ENCODE peak calls at places on chromosomes 4 and X, in nine cellular contexts. One of them, this sample, is unnamed.

GRCh38 chrX:721354-721753 is 90.8 kb downstream of the SHOX start:
- DNase-seq in HepG2: no peak
- DNase-seq in suprapubic skin: no peak
- DNase-seq in A549: no peak
- DNase-seq in sigmoid colon: peak; percentile 43
- DNase-seq in GM12878: no peak
- DNase-seq in transverse colon: no peak
- DNase-seq in upper lobe of left lung: no peak
- DNase-seq in K562: no peak
- DNase-seq in this sample: no peak

GRCh38 chr4:11769425-11769824 is 340.7 kb upstream of the HS3ST1 start:
- DNase-seq in HepG2: no peak
- DNase-seq in suprapubic skin: no peak
- DNase-seq in A549: no peak
- DNase-seq in sigmoid colon: no peak
- DNase-seq in GM12878: no peak
- DNase-seq in transverse colon: no peak
- DNase-seq in upper lobe of left lung: no peak
- DNase-seq in K562: no peak
- DNase-seq in this sample: no peak

GRCh38 chr4:145153181-145153903 is 27.0 kb downstream of the OTUD4 start:
- DNase-seq in HepG2: no peak
- DNase-seq in suprapubic skin: no peak
- DNase-seq in A549: no peak
- DNase-seq in sigmoid colon: no peak
- DNase-seq in GM12878: no peak
- DNase-seq in transverse colon: no peak
- DNase-seq in upper lobe of left lung: no peak
- DNase-seq in K562: no peak
- DNase-seq in this sample: no peak

GRCh38 chrX:71492086-71493065 is 40.5 kb upstream of the OGT start:
- DNase-seq in HepG2: no peak
- DNase-seq in suprapubic skin: peak; percentile 71
- DNase-seq in A549: peak; percentile 53
- DNase-seq in sigmoid colon: peak; percentile 77
- DNase-seq in GM12878: no peak
- DNase-seq in transverse colon: peak; percentile 44
- DNase-seq in upper lobe of left lung: peak; percentile 47
- DNase-seq in K562: no peak
- DNase-seq in this sample: peak; percentile 50

GRCh38 chr4:150395872-150396271 is 186.1 kb upstream of the MAB21L2 start:
- DNase-seq in HepG2: no peak
- DNase-seq in suprapubic skin: no peak
- DNase-seq in A549: no peak
- DNase-seq in sigmoid colon: no peak
- DNase-seq in GM12878: no peak
- DNase-seq in transverse colon: no peak
- DNase-seq in upper lobe of left lung: no peak
- DNase-seq in K562: no peak
- DNase-seq in this sample: no peak

GRCh38 chrX:71367396-71367795 is 1.2 kb downstream of the TAF1 start:
- DNase-seq in HepG2: no peak
- DNase-seq in suprapubic skin: no peak
- DNase-seq in A549: no peak
- DNase-seq in sigmoid colon: no peak
- DNase-seq in GM12878: no peak
- DNase-seq in transverse colon: no peak
- DNase-seq in upper lobe of left lung: no peak
- DNase-seq in K562: peak; percentile 12
- DNase-seq in this sample: no peak

GRCh38 chrX:96407501-96407900 is 277.1 kb upstream of the DIAPH2 start:
- DNase-seq in HepG2: peak; percentile 19
- DNase-seq in suprapubic skin: no peak
- DNase-seq in A549: peak; percentile 44
- DNase-seq in sigmoid colon: no peak
- DNase-seq in GM12878: no peak
- DNase-seq in transverse colon: no peak
- DNase-seq in upper lobe of left lung: no peak
- DNase-seq in K562: no peak
- DNase-seq in this sample: no peak

GRCh38 chr4:78689224-78689623 is 86.9 kb upstream of the BMP2K start:
- DNase-seq in HepG2: no peak
- DNase-seq in suprapubic skin: no peak
- DNase-seq in A549: no peak
- DNase-seq in sigmoid colon: no peak
- DNase-seq in GM12878: no peak
- DNase-seq in transverse colon: no peak
- DNase-seq in upper lobe of left lung: no peak
- DNase-seq in K562: no peak
- DNase-seq in this sample: no peak

GRCh38 chr4:23500876-23501275 is 389.0 kb downstream of the PPARGC1A start:
- DNase-seq in HepG2: no peak
- DNase-seq in suprapubic skin: no peak
- DNase-seq in A549: no peak
- DNase-seq in sigmoid colon: no peak
- DNase-seq in GM12878: no peak
- DNase-seq in transverse colon: no peak
- DNase-seq in upper lobe of left lung: no peak
- DNase-seq in K562: no peak
- DNase-seq in this sample: no peak

DNA sequence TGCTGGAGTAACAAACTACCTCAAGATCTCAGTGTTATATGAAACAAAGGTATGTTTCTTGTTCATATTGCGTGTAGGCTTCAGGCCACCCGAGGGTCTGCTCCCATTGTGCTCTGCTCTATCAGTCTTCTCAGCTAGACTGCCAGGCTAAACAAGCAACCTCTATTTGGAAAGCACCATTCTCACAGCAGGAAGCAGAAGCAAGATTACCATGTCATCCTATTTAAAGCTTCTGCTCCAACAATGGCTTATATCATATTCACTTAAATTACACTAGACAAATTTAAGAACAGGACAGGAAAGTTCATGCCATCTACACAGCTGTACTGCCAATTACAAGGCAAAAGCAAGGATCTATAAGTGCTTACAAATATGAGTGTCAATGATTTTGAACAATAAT is 385.8 kb downstream of the PPARGC1A start:
- DNase-seq in HepG2: no peak
- DNase-seq in suprapubic skin: no peak
- DNase-seq in A549: no peak
- DNase-seq in sigmoid colon: no peak
- DNase-seq in GM12878: no peak
- DNase-seq in transverse colon: no peak
- DNase-seq in upper lobe of left lung: no peak
- DNase-seq in K562: no peak
- DNase-seq in this sample: no peak
- TF ChIP-seq EP300 in HepG2: no peak
- TF ChIP-seq EP300 in suprapubic skin: no peak
- TF ChIP-seq EP300 in A549: no peak
- TF ChIP-seq EP300 in sigmoid colon: no peak
- TF ChIP-seq EP300 in GM12878: no peak
- TF ChIP-seq EP300 in transverse colon: no peak
- TF ChIP-seq EP300 in upper lobe of left lung: no peak
- TF ChIP-seq EP300 in K562: no peak
- TF ChIP-seq EP300 in this sample: no peak

GRCh38 chrX:49838374-49838773 is 9.3 kb downstream of the PAGE4 start:
- DNase-seq in HepG2: peak; percentile 37
- DNase-seq in suprapubic skin: no peak
- DNase-seq in A549: peak; percentile 9
- DNase-seq in sigmoid colon: no peak
- DNase-seq in GM12878: no peak
- DNase-seq in transverse colon: peak; percentile 13
- DNase-seq in upper lobe of left lung: no peak
- DNase-seq in K562: peak; percentile 35
- DNase-seq in this sample: peak; percentile 34
- TF ChIP-seq EP300 in HepG2: no peak
- TF ChIP-seq EP300 in suprapubic skin: no peak
- TF ChIP-seq EP300 in A549: no peak
- TF ChIP-seq EP300 in sigmoid colon: no peak
- TF ChIP-seq EP300 in GM12878: no peak
- TF ChIP-seq EP300 in transverse colon: no peak
- TF ChIP-seq EP300 in upper lobe of left lung: no peak
- TF ChIP-seq EP300 in K562: no peak
- TF ChIP-seq EP300 in this sample: no peak

GRCh38 chrX:51148848-51149247 is 183.8 kb upstream of the NUDT10 start:
- DNase-seq in HepG2: no peak
- DNase-seq in suprapubic skin: no peak
- DNase-seq in A549: no peak
- DNase-seq in sigmoid colon: no peak
- DNase-seq in GM12878: no peak
- DNase-seq in transverse colon: no peak
- DNase-seq in upper lobe of left lung: no peak
- DNase-seq in K562: no peak
- DNase-seq in this sample: no peak
- TF ChIP-seq EP300 in HepG2: no peak
- TF ChIP-seq EP300 in suprapubic skin: no peak
- TF ChIP-seq EP300 in A549: no peak
- TF ChIP-seq EP300 in sigmoid colon: no peak
- TF ChIP-seq EP300 in GM12878: no peak
- TF ChIP-seq EP300 in transverse colon: no peak
- TF ChIP-seq EP300 in upper lobe of left lung: no peak
- TF ChIP-seq EP300 in K562: no peak
- TF ChIP-seq EP300 in this sample: no peak

GRCh38 chr4:156837625-156838345 is 133.8 kb downstream of the PDGFC start:
- DNase-seq in HepG2: no peak
- DNase-seq in suprapubic skin: no peak
- DNase-seq in A549: no peak
- DNase-seq in sigmoid colon: no peak
- DNase-seq in GM12878: no peak
- DNase-seq in transverse colon: no peak
- DNase-seq in upper lobe of left lung: no peak
- DNase-seq in K562: no peak
- DNase-seq in this sample: no peak

GRCh38 chr4:156832886-156833285 is 138.7 kb downstream of the PDGFC start:
- DNase-seq in HepG2: no peak
- DNase-seq in suprapubic skin: no peak
- DNase-seq in A549: no peak
- DNase-seq in sigmoid colon: no peak
- DNase-seq in GM12878: no peak
- DNase-seq in transverse colon: no peak
- DNase-seq in upper lobe of left lung: no peak
- DNase-seq in K562: no peak
- DNase-seq in this sample: no peak

DNA sequence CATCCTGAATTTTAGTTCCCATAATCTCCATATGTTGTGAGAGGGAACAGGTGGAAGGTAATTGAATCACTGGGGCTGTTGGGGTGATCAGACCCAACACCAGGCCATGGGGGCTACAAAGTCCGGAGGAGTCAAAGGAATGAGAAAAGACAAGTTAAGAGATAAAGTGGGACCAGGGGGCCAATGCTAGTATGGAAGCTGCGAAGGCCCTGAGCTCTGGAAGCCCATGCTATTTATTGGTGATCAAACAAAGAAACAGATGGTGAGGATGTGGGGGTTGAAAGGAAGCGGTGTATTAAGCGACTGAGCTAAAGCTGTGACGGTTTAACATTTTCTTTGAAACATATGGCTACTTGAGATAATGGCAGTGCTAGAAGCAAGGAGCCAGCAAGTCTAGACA is 132.8 kb downstream of the PDGFC start:
- DNase-seq in HepG2: no peak
- DNase-seq in suprapubic skin: no peak
- DNase-seq in A549: no peak
- DNase-seq in sigmoid colon: no peak
- DNase-seq in GM12878: no peak
- DNase-seq in transverse colon: no peak
- DNase-seq in upper lobe of left lung: no peak
- DNase-seq in K562: no peak
- DNase-seq in this sample: no peak
- TF ChIP-seq EP300 in HepG2: no peak
- TF ChIP-seq EP300 in suprapubic skin: no peak
- TF ChIP-seq EP300 in A549: no peak
- TF ChIP-seq EP300 in sigmoid colon: no peak
- TF ChIP-seq EP300 in GM12878: no peak
- TF ChIP-seq EP300 in transverse colon: no peak
- TF ChIP-seq EP300 in upper lobe of left lung: no peak
- TF ChIP-seq EP300 in K562: no peak
- TF ChIP-seq EP300 in this sample: no peak

DNA sequence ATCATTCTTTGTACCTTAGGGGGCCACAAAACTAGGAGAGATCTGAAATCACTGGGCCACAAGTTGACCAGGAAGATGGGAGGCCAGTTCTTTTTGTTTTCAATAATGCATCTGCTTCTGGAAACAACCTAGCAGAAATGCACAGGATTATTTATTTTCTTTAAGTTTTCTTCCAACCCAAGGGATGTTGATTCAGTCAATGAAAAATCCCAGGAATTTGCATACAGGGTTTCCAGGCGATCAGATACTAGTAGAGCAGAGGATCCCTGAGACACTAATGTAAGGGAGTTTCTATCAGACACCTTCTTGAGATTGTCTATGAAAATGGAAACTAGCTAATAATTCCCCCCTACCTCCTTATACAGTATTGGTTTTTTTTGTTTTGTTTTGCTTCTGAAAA is 7.4 kb downstream of the ATOH1 start:
- DNase-seq in HepG2: no peak
- DNase-seq in suprapubic skin: no peak
- DNase-seq in A549: no peak
- DNase-seq in sigmoid colon: no peak
- DNase-seq in GM12878: no peak
- DNase-seq in transverse colon: no peak
- DNase-seq in upper lobe of left lung: no peak
- DNase-seq in K562: no peak
- DNase-seq in this sample: no peak
- TF ChIP-seq EP300 in HepG2: no peak
- TF ChIP-seq EP300 in suprapubic skin: no peak
- TF ChIP-seq EP300 in A549: no peak
- TF ChIP-seq EP300 in sigmoid colon: no peak
- TF ChIP-seq EP300 in GM12878: no peak
- TF ChIP-seq EP300 in transverse colon: no peak
- TF ChIP-seq EP300 in upper lobe of left lung: no peak
- TF ChIP-seq EP300 in K562: no peak
- TF ChIP-seq EP300 in this sample: no peak

GRCh38 chrX:41085883-41086626 is 810 bp downstream of the USP9X start:
- DNase-seq in HepG2: peak; percentile 30
- DNase-seq in suprapubic skin: peak; percentile 84
- DNase-seq in A549: peak; percentile 37
- DNase-seq in sigmoid colon: peak; percentile 80
- DNase-seq in GM12878: no peak
- DNase-seq in transverse colon: peak; percentile 60
- DNase-seq in upper lobe of left lung: peak; percentile 57
- DNase-seq in K562: no peak
- DNase-seq in this sample: peak; percentile 50
- TF ChIP-seq EP300 in HepG2: no peak
- TF ChIP-seq EP300 in suprapubic skin: no peak
- TF ChIP-seq EP300 in A549: no peak
- TF ChIP-seq EP300 in sigmoid colon: no peak
- TF ChIP-seq EP300 in GM12878: no peak
- TF ChIP-seq EP300 in transverse colon: no peak
- TF ChIP-seq EP300 in upper lobe of left lung: no peak
- TF ChIP-seq EP300 in K562: no peak
- TF ChIP-seq EP300 in this sample: no peak

DNA sequence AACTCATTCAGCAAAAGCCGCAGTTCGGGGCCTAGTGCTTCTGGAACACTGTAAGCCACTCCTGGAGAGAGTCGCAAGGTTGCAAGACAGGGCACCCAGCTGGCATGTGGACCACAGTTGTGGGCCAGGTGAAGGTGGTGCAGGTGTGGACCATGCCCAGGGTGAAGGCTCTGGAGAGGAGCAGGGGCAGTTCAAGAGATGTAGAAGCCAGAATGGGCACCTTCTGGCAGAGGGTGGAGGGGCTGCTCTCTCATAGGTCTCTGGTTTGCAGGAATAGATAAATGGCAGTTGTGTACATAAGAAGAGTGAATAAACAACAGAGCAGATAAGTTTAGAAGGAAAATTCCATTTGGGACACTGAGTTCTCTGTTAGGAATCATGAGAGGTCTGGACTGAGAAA is 38.6 kb downstream of the TNIP3 start:
- DNase-seq in HepG2: peak; percentile 2
- DNase-seq in suprapubic skin: no peak
- DNase-seq in A549: no peak
- DNase-seq in sigmoid colon: no peak
- DNase-seq in GM12878: no peak
- DNase-seq in transverse colon: no peak
- DNase-seq in upper lobe of left lung: no peak
- DNase-seq in K562: no peak
- DNase-seq in this sample: no peak
- TF ChIP-seq EP300 in HepG2: no peak
- TF ChIP-seq EP300 in suprapubic skin: no peak
- TF ChIP-seq EP300 in A549: no peak
- TF ChIP-seq EP300 in sigmoid colon: no peak
- TF ChIP-seq EP300 in GM12878: no peak
- TF ChIP-seq EP300 in transverse colon: no peak
- TF ChIP-seq EP300 in upper lobe of left lung: no peak
- TF ChIP-seq EP300 in K562: no peak
- TF ChIP-seq EP300 in this sample: no peak

This sample was measured in stomach.